ENCODE peak calls at places on chromosomes 6 and 20, in five cellular contexts. Q is mucosa of descending colon, P is fibroblast of villous mesenchyme, I is GM13976, B is HCT116. W is an unnamed sample.

GRCh38 chr6:110329729-110330436 is 28.3 kb downstream of the METTL24 start:
- DNase-seq in Q (peak), P (peak), I (no peak), B (no peak), W (no peak)

GRCh38 chr6:100730581-100730980 is 150.5 kb downstream of the ASCC3 start:
- DNase-seq in I (no peak), P (no peak), B (no peak), Q (no peak), W (no peak)

GRCh38 chr6:3033652-3034051 is 34.0 kb downstream of the NQO2 start:
- DNase-seq in Q (no peak), B (no peak), I (no peak), P (no peak), W (no peak)

GRCh38 chr20:60395993-60396392 is 437.8 kb downstream of the CDH26 start:
- DNase-seq in B (no peak), Q (no peak), P (no peak), I (no peak), W (no peak)

GRCh38 chr6:139028242-139028657 is 295 bp upstream of the ABRACL start:
- DNase-seq in Q (no peak), I (peak), P (no peak), B (no peak), W (no peak)

GRCh38 chr6:135423649-135424128 is 73.9 kb downstream of the AHI1 start:
- DNase-seq in B (peak), P (peak), Q (peak), I (peak), W (no peak)

GRCh38 chr20:50487397-50487796 is 22.8 kb upstream of the PTPN1 start:
- DNase-seq in B (no peak), P (no peak), I (no peak), Q (no peak), W (no peak)

GRCh38 chr6:136201735-136202134 is 48.4 kb downstream of the MTFR2 start:
- DNase-seq in B (no peak), I (no peak), P (peak), Q (no peak), W (no peak)

DNA sequence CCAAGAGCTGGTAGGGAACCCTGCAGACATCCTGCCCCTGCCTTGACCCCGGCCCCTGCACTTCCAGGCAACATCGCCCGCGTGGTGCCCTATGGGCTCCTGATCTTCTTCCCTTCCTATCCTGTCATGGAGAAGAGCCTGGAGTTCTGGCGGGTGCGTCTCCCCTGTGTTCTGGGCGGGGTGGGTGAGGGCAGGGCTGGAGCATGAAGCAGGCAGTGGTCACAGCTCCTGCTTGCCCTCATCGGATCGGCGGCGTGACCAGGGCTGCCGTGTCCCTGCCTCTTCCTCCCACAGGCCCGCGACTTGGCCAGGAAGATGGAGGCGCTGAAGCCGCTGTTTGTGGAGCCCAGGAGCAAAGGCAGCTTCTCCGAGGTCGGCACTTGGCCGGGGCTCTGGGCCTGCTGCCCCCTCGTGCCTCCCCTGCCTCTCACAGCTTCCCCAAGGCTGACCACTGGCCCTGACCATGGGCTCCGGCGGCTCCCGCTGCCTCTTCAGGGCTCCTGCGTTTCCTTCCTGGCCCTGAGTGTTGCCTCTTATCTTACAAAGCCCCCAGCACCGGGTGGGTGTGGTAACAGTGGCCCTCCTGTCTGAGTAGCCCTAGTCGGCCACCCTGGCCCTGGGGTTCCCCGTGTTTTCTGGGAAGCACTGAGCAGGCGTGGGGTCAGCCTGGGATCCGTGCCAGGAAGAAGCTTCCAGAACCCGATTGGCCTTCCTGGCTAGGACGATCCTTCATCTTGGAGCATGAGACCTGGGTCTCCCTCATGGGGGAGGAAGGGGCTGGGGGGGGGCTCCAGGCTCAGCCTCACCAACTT is 8.0 kb upstream of the TNFRSF6B start:
- DNase-seq in P (no peak), B (no peak), Q (no peak), I (no peak), W (no peak)
- TF ChIP-seq CTCF in P (no peak), B (no peak), Q (no peak), I (no peak), W (no peak)

DNA sequence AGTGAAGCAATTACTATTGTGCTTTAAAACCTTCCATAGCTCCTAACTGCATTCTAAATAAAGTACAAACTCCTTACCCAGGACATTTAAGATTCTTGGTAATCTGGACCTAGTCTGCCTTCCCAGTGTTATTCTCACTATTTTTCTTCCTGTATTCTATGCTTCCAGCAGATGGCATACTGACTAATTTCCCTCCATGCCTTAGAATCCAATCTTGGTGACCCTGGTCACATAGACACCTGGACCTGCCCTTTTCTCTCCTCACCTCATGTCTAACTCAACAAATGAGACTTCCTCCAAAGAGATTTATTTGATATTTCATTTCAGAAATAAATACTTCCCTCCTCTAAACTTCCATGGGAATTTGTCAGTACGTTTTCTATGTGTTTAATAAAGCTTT is 25.8 kb downstream of the ROS1 start:
- DNase-seq in P (peak), B (no peak), Q (no peak), I (no peak), W (no peak)
- TF ChIP-seq CTCF in P (peak), B (peak), Q (no peak), I (peak), W (peak)

GRCh38 chr6:15147827-15148226 is 98.0 kb upstream of the JARID2 start:
- DNase-seq in P (no peak), B (no peak), I (no peak), Q (no peak), W (no peak)

GRCh38 chr6:15143540-15143939 is 102.3 kb upstream of the JARID2 start:
- DNase-seq in I (no peak), B (no peak), P (no peak), Q (no peak), W (no peak)

GRCh38 chr6:15153191-15153590 is 92.7 kb upstream of the JARID2 start:
- DNase-seq in I (no peak), P (no peak), B (no peak), Q (no peak), W (no peak)

GRCh38 chr6:15152720-15153119 is 93.1 kb upstream of the JARID2 start:
- DNase-seq in Q (no peak), I (no peak), P (no peak), B (no peak), W (no peak)

DNA sequence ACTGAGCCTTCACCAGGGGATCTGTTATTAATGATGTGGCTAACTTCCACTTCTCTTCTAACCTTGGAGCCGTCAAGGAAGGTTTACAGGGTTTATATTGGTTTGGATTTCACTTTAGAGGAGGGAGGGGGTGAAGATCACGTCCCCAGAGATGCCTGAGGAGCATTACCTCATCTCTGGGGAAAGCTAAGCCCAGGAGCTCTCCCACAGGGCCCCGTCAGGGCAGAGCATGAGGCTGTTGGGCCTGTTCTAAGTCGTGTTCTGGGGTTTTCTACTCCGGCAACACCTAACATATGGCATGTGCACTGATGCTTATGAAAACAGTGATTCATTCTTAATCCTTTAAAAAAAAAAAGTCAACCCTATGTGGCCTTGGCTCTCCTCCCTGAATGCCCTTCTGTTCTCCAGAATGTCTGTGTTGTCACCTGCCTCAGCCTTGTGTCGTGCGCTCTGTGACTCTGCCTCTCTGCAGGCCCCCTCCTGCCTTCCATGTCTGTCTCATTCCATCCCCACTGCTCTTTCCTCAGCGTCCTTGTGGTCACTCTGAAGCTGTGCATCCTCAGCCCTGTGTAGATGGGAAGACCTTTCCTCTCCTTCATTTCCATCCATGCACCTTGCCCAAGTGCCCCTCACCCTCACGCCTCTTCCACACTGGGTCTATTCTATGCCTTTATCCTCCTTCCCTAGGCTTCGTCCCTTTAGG is 97.4 kb upstream of the JARID2 start:
- DNase-seq in B (no peak), P (peak), I (no peak), Q (no peak), W (no peak)
- TF ChIP-seq CTCF in B (no peak), P (no peak), I (no peak), Q (no peak), W (no peak)

GRCh38 chr20:14193443-14193842 is 144.0 kb downstream of the FLRT3 start:
- DNase-seq in I (no peak), B (no peak), Q (no peak), P (no peak), W (no peak)

GRCh38 chr20:14189794-14190402 is 147.5 kb downstream of the FLRT3 start:
- DNase-seq in I (no peak), P (peak), Q (peak), B (peak), W (no peak)

GRCh38 chr20:14197097-14197496 is 140.3 kb downstream of the FLRT3 start:
- DNase-seq in B (no peak), P (peak), I (no peak), Q (no peak), W (no peak)

GRCh38 chr20:14191559-14191958 is 145.9 kb downstream of the FLRT3 start:
- DNase-seq in B (no peak), I (no peak), P (no peak), Q (no peak), W (no peak)

DNA sequence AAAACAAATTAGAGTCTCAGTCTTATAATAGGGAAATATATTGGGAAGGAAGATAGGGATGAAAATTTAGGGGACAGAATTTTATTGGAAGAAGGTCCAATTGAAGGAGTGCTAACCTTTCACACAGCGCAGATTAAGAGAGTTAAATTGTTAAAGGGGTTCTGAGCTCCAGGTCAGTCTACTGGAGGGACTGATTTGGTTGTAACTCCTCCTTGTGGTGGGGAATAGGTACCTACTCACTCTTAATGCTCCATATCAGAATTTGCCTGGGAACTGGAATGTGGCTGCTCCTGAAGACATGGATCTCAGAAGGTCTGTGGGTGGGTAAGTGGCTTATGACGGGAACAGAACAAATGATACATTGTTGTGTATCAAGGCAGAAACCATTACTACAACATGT is 143.5 kb downstream of the FLRT3 start:
- DNase-seq in B (no peak), I (no peak), Q (no peak), P (peak), W (no peak)
- TF ChIP-seq CTCF in B (peak), I (no peak), Q (no peak), P (peak), W (no peak)

GRCh38 chr20:51712501-51713212 is 55.5 kb downstream of the ATP9A start:
- DNase-seq in Q (peak), I (no peak), P (peak), B (peak), W (peak)
- TF ChIP-seq CTCF in Q (peak), I (no peak), P (peak), B (peak), W (peak)